ENCODE peak calls at places on chromosome 7, in nine cellular contexts. One of them, this sample, is unnamed.

GRCh38 chr7:12729112-12729511 is 41.7 kb downstream of the ARL4A start:
- DNase-seq in HT-29: peak
- DNase-seq in osteocyte: no peak
- DNase-seq in activated T-helper 1 cell treated with anti-CD3 and anti-CD28 coated beads, Interleukin-2, amount 50 U/mL, for 16 hours: no peak
- DNase-seq in activated naive CD4-positive, alpha-beta T cell treated with Interleukin-2 at 50 U/mL for 16 hours: no peak
- DNase-seq in T-helper 9 cell: no peak
- DNase-seq in AG09319: no peak
- DNase-seq in H9: peak
- DNase-seq in AG04450: no peak
- DNase-seq in this sample: no peak

GRCh38 chr7:135253851-135254815 is 20.5 kb downstream of the STRA8 start:
- DNase-seq in HT-29: peak
- DNase-seq in osteocyte: no peak
- DNase-seq in activated T-helper 1 cell treated with anti-CD3 and anti-CD28 coated beads, Interleukin-2, amount 50 U/mL, for 16 hours: no peak
- DNase-seq in activated naive CD4-positive, alpha-beta T cell treated with Interleukin-2 at 50 U/mL for 16 hours: no peak
- DNase-seq in T-helper 9 cell: no peak
- DNase-seq in AG09319: peak
- DNase-seq in H9: no peak
- DNase-seq in AG04450: peak
- DNase-seq in this sample: no peak

GRCh38 chr7:69115788-69116187 is 482.5 kb upstream of the AUTS2 start:
- DNase-seq in HT-29: no peak
- DNase-seq in osteocyte: no peak
- DNase-seq in activated T-helper 1 cell treated with anti-CD3 and anti-CD28 coated beads, Interleukin-2, amount 50 U/mL, for 16 hours: no peak
- DNase-seq in activated naive CD4-positive, alpha-beta T cell treated with Interleukin-2 at 50 U/mL for 16 hours: no peak
- DNase-seq in T-helper 9 cell: no peak
- DNase-seq in AG09319: no peak
- DNase-seq in H9: no peak
- DNase-seq in AG04450: no peak
- DNase-seq in this sample: no peak

GRCh38 chr7:101108330-101108857 is 18.5 kb upstream of the SERPINE1 start:
- DNase-seq in HT-29: no peak
- DNase-seq in osteocyte: no peak
- DNase-seq in activated T-helper 1 cell treated with anti-CD3 and anti-CD28 coated beads, Interleukin-2, amount 50 U/mL, for 16 hours: no peak
- DNase-seq in activated naive CD4-positive, alpha-beta T cell treated with Interleukin-2 at 50 U/mL for 16 hours: no peak
- DNase-seq in T-helper 9 cell: no peak
- DNase-seq in AG09319: no peak
- DNase-seq in H9: no peak
- DNase-seq in AG04450: no peak
- DNase-seq in this sample: no peak

GRCh38 chr7:73605601-73606220 is 18.6 kb downstream of the MLXIPL start:
- DNase-seq in HT-29: no peak
- DNase-seq in osteocyte: no peak
- DNase-seq in activated T-helper 1 cell treated with anti-CD3 and anti-CD28 coated beads, Interleukin-2, amount 50 U/mL, for 16 hours: no peak
- DNase-seq in activated naive CD4-positive, alpha-beta T cell treated with Interleukin-2 at 50 U/mL for 16 hours: no peak
- DNase-seq in T-helper 9 cell: no peak
- DNase-seq in AG09319: no peak
- DNase-seq in H9: no peak
- DNase-seq in AG04450: no peak
- DNase-seq in this sample: no peak

GRCh38 chr7:101527844-101528667 is 101.0 kb downstream of the MYL10 start:
- DNase-seq in HT-29: no peak
- DNase-seq in osteocyte: no peak
- DNase-seq in activated T-helper 1 cell treated with anti-CD3 and anti-CD28 coated beads, Interleukin-2, amount 50 U/mL, for 16 hours: no peak
- DNase-seq in activated naive CD4-positive, alpha-beta T cell treated with Interleukin-2 at 50 U/mL for 16 hours: no peak
- DNase-seq in T-helper 9 cell: no peak
- DNase-seq in AG09319: no peak
- DNase-seq in H9: no peak
- DNase-seq in AG04450: peak
- DNase-seq in this sample: no peak

GRCh38 chr7:25742287-25742686 is 409.7 kb upstream of the NFE2L3 start:
- DNase-seq in HT-29: no peak
- DNase-seq in osteocyte: no peak
- DNase-seq in activated T-helper 1 cell treated with anti-CD3 and anti-CD28 coated beads, Interleukin-2, amount 50 U/mL, for 16 hours: no peak
- DNase-seq in activated naive CD4-positive, alpha-beta T cell treated with Interleukin-2 at 50 U/mL for 16 hours: no peak
- DNase-seq in T-helper 9 cell: no peak
- DNase-seq in AG09319: no peak
- DNase-seq in H9: no peak
- DNase-seq in AG04450: no peak
- DNase-seq in this sample: no peak

GRCh38 chr7:149196705-149197171 is 1.4 kb downstream of the ZNF282 start:
- DNase-seq in HT-29: peak
- DNase-seq in osteocyte: no peak
- DNase-seq in activated T-helper 1 cell treated with anti-CD3 and anti-CD28 coated beads, Interleukin-2, amount 50 U/mL, for 16 hours: no peak
- DNase-seq in activated naive CD4-positive, alpha-beta T cell treated with Interleukin-2 at 50 U/mL for 16 hours: no peak
- DNase-seq in T-helper 9 cell: no peak
- DNase-seq in AG09319: no peak
- DNase-seq in H9: no peak
- DNase-seq in AG04450: no peak
- DNase-seq in this sample: no peak

GRCh38 chr7:137508437-137509175 is 165.1 kb upstream of the PTN start:
- DNase-seq in HT-29: no peak
- DNase-seq in osteocyte: no peak
- DNase-seq in activated T-helper 1 cell treated with anti-CD3 and anti-CD28 coated beads, Interleukin-2, amount 50 U/mL, for 16 hours: no peak
- DNase-seq in activated naive CD4-positive, alpha-beta T cell treated with Interleukin-2 at 50 U/mL for 16 hours: no peak
- DNase-seq in T-helper 9 cell: no peak
- DNase-seq in AG09319: peak
- DNase-seq in H9: no peak
- DNase-seq in AG04450: peak
- DNase-seq in this sample: no peak

GRCh38 chr7:147170341-147171012 is 1053.9 kb downstream of the CNTNAP2 start:
- DNase-seq in HT-29: no peak
- DNase-seq in osteocyte: no peak
- DNase-seq in activated T-helper 1 cell treated with anti-CD3 and anti-CD28 coated beads, Interleukin-2, amount 50 U/mL, for 16 hours: no peak
- DNase-seq in activated naive CD4-positive, alpha-beta T cell treated with Interleukin-2 at 50 U/mL for 16 hours: no peak
- DNase-seq in T-helper 9 cell: no peak
- DNase-seq in AG09319: no peak
- DNase-seq in H9: peak
- DNase-seq in AG04450: no peak
- DNase-seq in this sample: no peak

GRCh38 chr7:79529896-79530235 is 76.4 kb upstream of the MAGI2 start:
- DNase-seq in HT-29: no peak
- DNase-seq in osteocyte: no peak
- DNase-seq in activated T-helper 1 cell treated with anti-CD3 and anti-CD28 coated beads, Interleukin-2, amount 50 U/mL, for 16 hours: no peak
- DNase-seq in activated naive CD4-positive, alpha-beta T cell treated with Interleukin-2 at 50 U/mL for 16 hours: no peak
- DNase-seq in T-helper 9 cell: no peak
- DNase-seq in AG09319: no peak
- DNase-seq in H9: no peak
- DNase-seq in AG04450: no peak
- DNase-seq in this sample: no peak

GRCh38 chr7:156368053-156368452 is 272.5 kb upstream of the RNF32 start:
- DNase-seq in HT-29: peak
- DNase-seq in osteocyte: no peak
- DNase-seq in activated T-helper 1 cell treated with anti-CD3 and anti-CD28 coated beads, Interleukin-2, amount 50 U/mL, for 16 hours: no peak
- DNase-seq in activated naive CD4-positive, alpha-beta T cell treated with Interleukin-2 at 50 U/mL for 16 hours: no peak
- DNase-seq in T-helper 9 cell: no peak
- DNase-seq in AG09319: no peak
- DNase-seq in H9: no peak
- DNase-seq in AG04450: no peak
- DNase-seq in this sample: no peak

GRCh38 chr7:148325208-148325607 is 265.4 kb upstream of the C7orf33 start:
- DNase-seq in HT-29: no peak
- DNase-seq in osteocyte: no peak
- DNase-seq in activated T-helper 1 cell treated with anti-CD3 and anti-CD28 coated beads, Interleukin-2, amount 50 U/mL, for 16 hours: no peak
- DNase-seq in activated naive CD4-positive, alpha-beta T cell treated with Interleukin-2 at 50 U/mL for 16 hours: no peak
- DNase-seq in T-helper 9 cell: no peak
- DNase-seq in AG09319: no peak
- DNase-seq in H9: no peak
- DNase-seq in AG04450: no peak
- DNase-seq in this sample: no peak

GRCh38 chr7:6250364-6250833 is 22.0 kb downstream of the CYTH3 start:
- DNase-seq in HT-29: no peak
- DNase-seq in osteocyte: no peak
- DNase-seq in activated T-helper 1 cell treated with anti-CD3 and anti-CD28 coated beads, Interleukin-2, amount 50 U/mL, for 16 hours: no peak
- DNase-seq in activated naive CD4-positive, alpha-beta T cell treated with Interleukin-2 at 50 U/mL for 16 hours: peak
- DNase-seq in T-helper 9 cell: no peak
- DNase-seq in AG09319: no peak
- DNase-seq in H9: no peak
- DNase-seq in AG04450: no peak
- DNase-seq in this sample: no peak

GRCh38 chr7:134696261-134696660 is 49.6 kb downstream of the BPGM start:
- DNase-seq in HT-29: no peak
- DNase-seq in osteocyte: no peak
- DNase-seq in activated T-helper 1 cell treated with anti-CD3 and anti-CD28 coated beads, Interleukin-2, amount 50 U/mL, for 16 hours: no peak
- DNase-seq in activated naive CD4-positive, alpha-beta T cell treated with Interleukin-2 at 50 U/mL for 16 hours: no peak
- DNase-seq in T-helper 9 cell: no peak
- DNase-seq in AG09319: no peak
- DNase-seq in H9: no peak
- DNase-seq in AG04450: no peak
- DNase-seq in this sample: no peak

GRCh38 chr7:83640731-83641533 is 8.0 kb downstream of the SEMA3E start:
- DNase-seq in HT-29: no peak
- DNase-seq in osteocyte: no peak
- DNase-seq in activated T-helper 1 cell treated with anti-CD3 and anti-CD28 coated beads, Interleukin-2, amount 50 U/mL, for 16 hours: no peak
- DNase-seq in activated naive CD4-positive, alpha-beta T cell treated with Interleukin-2 at 50 U/mL for 16 hours: no peak
- DNase-seq in T-helper 9 cell: no peak
- DNase-seq in AG09319: no peak
- DNase-seq in H9: no peak
- DNase-seq in AG04450: no peak
- DNase-seq in this sample: no peak

GRCh38 chr7:94471604-94472003 is 38.0 kb upstream of the CASD1 start:
- DNase-seq in HT-29: no peak
- DNase-seq in osteocyte: no peak
- DNase-seq in activated T-helper 1 cell treated with anti-CD3 and anti-CD28 coated beads, Interleukin-2, amount 50 U/mL, for 16 hours: no peak
- DNase-seq in activated naive CD4-positive, alpha-beta T cell treated with Interleukin-2 at 50 U/mL for 16 hours: no peak
- DNase-seq in T-helper 9 cell: no peak
- DNase-seq in AG09319: no peak
- DNase-seq in H9: no peak
- DNase-seq in AG04450: no peak
- DNase-seq in this sample: no peak

GRCh38 chr7:13915891-13916290 is 73.6 kb downstream of the ETV1 start:
- DNase-seq in HT-29: no peak
- DNase-seq in osteocyte: no peak
- DNase-seq in activated T-helper 1 cell treated with anti-CD3 and anti-CD28 coated beads, Interleukin-2, amount 50 U/mL, for 16 hours: no peak
- DNase-seq in activated naive CD4-positive, alpha-beta T cell treated with Interleukin-2 at 50 U/mL for 16 hours: no peak
- DNase-seq in T-helper 9 cell: no peak
- DNase-seq in AG09319: no peak
- DNase-seq in H9: no peak
- DNase-seq in AG04450: no peak
- DNase-seq in this sample: no peak

GRCh38 chr7:431658-432111 is 88.0 kb downstream of the PDGFA start:
- DNase-seq in HT-29: no peak
- DNase-seq in osteocyte: no peak
- DNase-seq in activated T-helper 1 cell treated with anti-CD3 and anti-CD28 coated beads, Interleukin-2, amount 50 U/mL, for 16 hours: no peak
- DNase-seq in activated naive CD4-positive, alpha-beta T cell treated with Interleukin-2 at 50 U/mL for 16 hours: no peak
- DNase-seq in T-helper 9 cell: no peak
- DNase-seq in AG09319: no peak
- DNase-seq in H9: no peak
- DNase-seq in AG04450: no peak
- DNase-seq in this sample: no peak

GRCh38 chr7:111012799-111013675 is 77.9 kb upstream of the LRRN3 start:
- DNase-seq in HT-29: no peak
- DNase-seq in osteocyte: no peak
- DNase-seq in activated T-helper 1 cell treated with anti-CD3 and anti-CD28 coated beads, Interleukin-2, amount 50 U/mL, for 16 hours: no peak
- DNase-seq in activated naive CD4-positive, alpha-beta T cell treated with Interleukin-2 at 50 U/mL for 16 hours: peak
- DNase-seq in T-helper 9 cell: no peak
- DNase-seq in AG09319: no peak
- DNase-seq in H9: no peak
- DNase-seq in AG04450: no peak
- DNase-seq in this sample: peak

GRCh38 chr7:149218469-149219420 is 20.7 kb upstream of the ZNF212 start:
- DNase-seq in HT-29: no peak
- DNase-seq in osteocyte: no peak
- DNase-seq in activated T-helper 1 cell treated with anti-CD3 and anti-CD28 coated beads, Interleukin-2, amount 50 U/mL, for 16 hours: no peak
- DNase-seq in activated naive CD4-positive, alpha-beta T cell treated with Interleukin-2 at 50 U/mL for 16 hours: no peak
- DNase-seq in T-helper 9 cell: no peak
- DNase-seq in AG09319: no peak
- DNase-seq in H9: no peak
- DNase-seq in AG04450: no peak
- DNase-seq in this sample: no peak

GRCh38 chr7:79988642-79989041 is 146.0 kb upstream of the GNAI1 start:
- DNase-seq in HT-29: no peak
- DNase-seq in osteocyte: no peak
- DNase-seq in activated T-helper 1 cell treated with anti-CD3 and anti-CD28 coated beads, Interleukin-2, amount 50 U/mL, for 16 hours: no peak
- DNase-seq in activated naive CD4-positive, alpha-beta T cell treated with Interleukin-2 at 50 U/mL for 16 hours: no peak
- DNase-seq in T-helper 9 cell: no peak
- DNase-seq in AG09319: no peak
- DNase-seq in H9: no peak
- DNase-seq in AG04450: peak
- DNase-seq in this sample: no peak

GRCh38 chr7:51224811-51225581 is 91.6 kb downstream of the COBL start:
- DNase-seq in HT-29: peak
- DNase-seq in osteocyte: peak
- DNase-seq in activated T-helper 1 cell treated with anti-CD3 and anti-CD28 coated beads, Interleukin-2, amount 50 U/mL, for 16 hours: no peak
- DNase-seq in activated naive CD4-positive, alpha-beta T cell treated with Interleukin-2 at 50 U/mL for 16 hours: no peak
- DNase-seq in T-helper 9 cell: no peak
- DNase-seq in AG09319: no peak
- DNase-seq in H9: peak
- DNase-seq in AG04450: no peak
- DNase-seq in this sample: no peak

This sample was measured in activated T-helper 2 cell treated with anti-CD3 and anti-CD28 coated beads, Interferon-gamma antibody, Interleukin-2, Interleukin-4, amounts not matched to agents 10 μg/mL and 5 μg/mL and 100 μg/mL, durations not matched to agents 14 hours and 24 hours and 36 hours.